ENCODE peak calls at places on chromosomes 6 and 20, in six cellular contexts. X, T, R, O, Y and B are unnamed samples.

GRCh38 chr6:113570176-113570575 is 287.0 kb upstream of the MARCKS start:
- DNase-seq in X (peak; percentile 17), T (no peak), R (no peak), O (no peak), Y (no peak), B (no peak)

GRCh38 chr20:36128463-36129176 is 25.9 kb upstream of the EPB41L1 start:
- DNase-seq in X (peak; percentile 78), T (no peak), R (no peak), O (no peak), Y (no peak), B (no peak)

GRCh38 chr20:37278966-37279590 is 10.4 kb upstream of the MANBAL start:
- DNase-seq in X (no peak), T (no peak), R (no peak), O (no peak), Y (no peak), B (no peak)

GRCh38 chr20:2163757-2164156 is 62.1 kb downstream of the STK35 start:
- DNase-seq in X (no peak), T (no peak), R (no peak), O (no peak), Y (no peak), B (no peak)

GRCh38 chr20:32907886-32908285 is 49.2 kb downstream of the EFCAB8 start:
- DNase-seq in X (no peak), T (no peak), R (no peak), O (no peak), Y (no peak), B (no peak)

GRCh38 chr6:37985355-37985754 is 165.8 kb downstream of the ZFAND3 start:
- DNase-seq in X (no peak), T (no peak), R (no peak), O (no peak), Y (no peak), B (peak; percentile 1)

GRCh38 chr6:29510746-29511300 is 23.1 kb upstream of the MAS1L start:
- DNase-seq in X (no peak), T (no peak), R (no peak), O (no peak), Y (no peak), B (no peak)

GRCh38 chr6:14372738-14373484 is 255.3 kb downstream of the CD83 start:
- DNase-seq in X (no peak), T (no peak), R (no peak), O (no peak), Y (no peak), B (no peak)

GRCh38 chr6:157224178-157224956 is 99.0 kb downstream of the TMEM242 start:
- DNase-seq in X (no peak), T (no peak), R (no peak), O (no peak), Y (no peak), B (no peak)

GRCh38 chr6:2632943-2633584 is 117.7 kb downstream of the MYLK4 start:
- DNase-seq in X (no peak), T (no peak), R (no peak), O (no peak), Y (no peak), B (no peak)

GRCh38 chr6:31178143-31179041 is 7.9 kb upstream of the POU5F1 start:
- DNase-seq in X (peak; percentile 14), T (no peak), R (peak; percentile 5), O (no peak), Y (no peak), B (no peak)

GRCh38 chr6:107653183-107653580 is 163.3 kb downstream of the SOBP start:
- DNase-seq in X (no peak), T (no peak), R (no peak), O (peak; percentile 61), Y (no peak), B (no peak)

GRCh38 chr6:160489091-160489490 is 140.9 kb downstream of the SLC22A3 start:
- DNase-seq in X (no peak), T (no peak), R (no peak), O (no peak), Y (no peak), B (no peak)

GRCh38 chr6:158231551-158232444 is 63.6 kb downstream of the GTF2H5 start:
- DNase-seq in X (peak; percentile 59), T (peak; percentile 48), R (peak; percentile 91), O (peak; percentile 63), Y (peak; percentile 47), B (peak; percentile 75)

GRCh38 chr20:47317127-47317895 is 39.2 kb downstream of the ZMYND8 start:
- DNase-seq in X (peak; percentile 99), T (peak; percentile 54), R (peak; percentile 95), O (peak; percentile 89), Y (peak; percentile 9), B (peak; percentile 18)

GRCh38 chr20:42027746-42028268 is 409.6 kb upstream of the CHD6 start:
- DNase-seq in X (no peak), T (no peak), R (no peak), O (no peak), Y (no peak), B (no peak)

GRCh38 chr6:170047813-170048212 is 243.1 kb downstream of the DLL1 start:
- DNase-seq in X (no peak), T (no peak), R (peak; percentile 60), O (no peak), Y (no peak), B (no peak)

GRCh38 chr20:46070215-46070910 is 19.4 kb downstream of the NCOA5 start:
- DNase-seq in X (peak; percentile 95), T (no peak), R (no peak), O (no peak), Y (no peak), B (no peak)

GRCh38 chr6:35586542-35586941 is 73.8 kb upstream of the TULP1 start:
- DNase-seq in X (no peak), T (no peak), R (no peak), O (no peak), Y (no peak), B (no peak)

GRCh38 chr6:112087916-112088315 is 525 bp downstream of the FAM229B start:
- DNase-seq in X (no peak), T (no peak), R (no peak), O (no peak), Y (no peak), B (no peak)

GRCh38 chr6:169571123-169571962 is 130.5 kb downstream of the WDR27 start:
- DNase-seq in X (peak; percentile 72), T (no peak), R (no peak), O (no peak), Y (no peak), B (no peak)

GRCh38 chr6:123091091-123091895 is 95.3 kb downstream of the CLVS2 start:
- DNase-seq in X (peak; percentile 95), T (no peak), R (no peak), O (no peak), Y (no peak), B (no peak)

GRCh38 chr20:64157878-64158277 is 6.4 kb upstream of the MYT1 start:
- DNase-seq in X (no peak), T (no peak), R (no peak), O (no peak), Y (no peak), B (no peak)

GRCh38 chr6:90168693-90169131 is 127.9 kb downstream of the BACH2 start:
- DNase-seq in X (peak; percentile 65), T (no peak), R (no peak), O (no peak), Y (no peak), B (no peak)

GRCh38 chr20:54459279-54459678 is 16.1 kb upstream of the DOK5 start:
- DNase-seq in X (no peak), T (no peak), R (no peak), O (no peak), Y (no peak), B (no peak)

GRCh38 chr20:19741914-19742313 is 16.1 kb upstream of the RIN2 start:
- DNase-seq in X (no peak), T (no peak), R (no peak), O (no peak), Y (no peak), B (no peak)

GRCh38 chr6:160041608-160042007 is 72.7 kb downstream of the IGF2R start:
- DNase-seq in X (peak; percentile 85), T (peak; percentile 24), R (no peak), O (peak; percentile 63), Y (no peak), B (no peak)